ENCODE peak calls at places on chromosomes 2 and 18, in nine cellular contexts. One of them, this sample, is unnamed. For H3K4me1, the result is how much of the 10 kb centered on the place peaks cover.

GRCh38 chr2:231489990-231490389 is 25.7 kb upstream of the NCL start:
- DNase-seq in IMR-90: no peak
- DNase-seq in NT2/D1: no peak
- DNase-seq in A549: no peak
- DNase-seq in gastrocnemius medialis: no peak
- DNase-seq in cardiac muscle cell: no peak
- DNase-seq in CD8-positive, alpha-beta T cell: peak
- DNase-seq in heart left ventricle: no peak
- DNase-seq in spleen: no peak
- DNase-seq in this sample: no peak

GRCh38 chr2:43149482-43150107 is 76.8 kb downstream of the ZFP36L2 start:
- DNase-seq in CD8-positive, alpha-beta T cell: peak
- DNase-seq in gastrocnemius medialis: no peak
- DNase-seq in heart left ventricle: no peak
- DNase-seq in spleen: peak
- DNase-seq in cardiac muscle cell: no peak
- DNase-seq in A549: no peak
- DNase-seq in IMR-90: no peak
- DNase-seq in NT2/D1: no peak
- DNase-seq in this sample: no peak

GRCh38 chr2:14634223-14634884 is 1.8 kb downstream of the LRATD1 start:
- DNase-seq in spleen: peak
- DNase-seq in heart left ventricle: peak
- DNase-seq in A549: peak
- DNase-seq in IMR-90: peak
- DNase-seq in CD8-positive, alpha-beta T cell: no peak
- DNase-seq in NT2/D1: peak
- DNase-seq in gastrocnemius medialis: peak
- DNase-seq in cardiac muscle cell: peak
- DNase-seq in this sample: no peak

GRCh38 chr2:206442854-206443734 is at the start of gene ADAM23:
- DNase-seq in heart left ventricle: peak
- DNase-seq in A549: peak
- DNase-seq in spleen: no peak
- DNase-seq in NT2/D1: peak
- DNase-seq in IMR-90: peak
- DNase-seq in cardiac muscle cell: peak
- DNase-seq in gastrocnemius medialis: no peak
- DNase-seq in CD8-positive, alpha-beta T cell: no peak
- DNase-seq in this sample: peak

GRCh38 chr2:148909114-148909513 is 34.1 kb downstream of the KIF5C start:
- DNase-seq in gastrocnemius medialis: no peak
- DNase-seq in A549: no peak
- DNase-seq in NT2/D1: no peak
- DNase-seq in IMR-90: peak
- DNase-seq in cardiac muscle cell: no peak
- DNase-seq in spleen: no peak
- DNase-seq in CD8-positive, alpha-beta T cell: no peak
- DNase-seq in heart left ventricle: no peak
- DNase-seq in this sample: no peak

GRCh38 chr18:70781860-70782453 is 493.1 kb downstream of the SOCS6 start:
- DNase-seq in NT2/D1: peak
- DNase-seq in A549: peak
- DNase-seq in cardiac muscle cell: peak
- DNase-seq in gastrocnemius medialis: no peak
- DNase-seq in IMR-90: peak
- DNase-seq in CD8-positive, alpha-beta T cell: peak
- DNase-seq in spleen: no peak
- DNase-seq in heart left ventricle: peak
- DNase-seq in this sample: peak

GRCh38 chr2:149661844-149662243 is 74.3 kb upstream of the MMADHC start:
- DNase-seq in A549: no peak
- DNase-seq in CD8-positive, alpha-beta T cell: no peak
- DNase-seq in cardiac muscle cell: peak
- DNase-seq in heart left ventricle: no peak
- DNase-seq in spleen: no peak
- DNase-seq in gastrocnemius medialis: no peak
- DNase-seq in NT2/D1: no peak
- DNase-seq in IMR-90: peak
- DNase-seq in this sample: no peak

GRCh38 chr2:60890393-60890707 is 9.0 kb downstream of the REL start:
- DNase-seq in CD8-positive, alpha-beta T cell: no peak
- DNase-seq in cardiac muscle cell: no peak
- DNase-seq in gastrocnemius medialis: no peak
- DNase-seq in NT2/D1: no peak
- DNase-seq in spleen: no peak
- DNase-seq in heart left ventricle: no peak
- DNase-seq in A549: no peak
- DNase-seq in IMR-90: no peak
- DNase-seq in this sample: no peak

GRCh38 chr2:232349546-232349945 is 29.0 kb upstream of the ALPP start:
- DNase-seq in IMR-90: no peak
- DNase-seq in CD8-positive, alpha-beta T cell: no peak
- DNase-seq in gastrocnemius medialis: no peak
- DNase-seq in spleen: peak
- DNase-seq in cardiac muscle cell: no peak
- DNase-seq in heart left ventricle: no peak
- DNase-seq in NT2/D1: no peak
- DNase-seq in A549: no peak
- DNase-seq in this sample: no peak

GRCh38 chr2:30656079-30656478 is 151.2 kb downstream of the CAPN13 start:
- DNase-seq in heart left ventricle: no peak
- DNase-seq in cardiac muscle cell: no peak
- DNase-seq in NT2/D1: no peak
- DNase-seq in A549: no peak
- DNase-seq in spleen: no peak
- DNase-seq in IMR-90: peak
- DNase-seq in CD8-positive, alpha-beta T cell: no peak
- DNase-seq in gastrocnemius medialis: no peak
- DNase-seq in this sample: no peak

GRCh38 chr18:78925193-78925540 is 54.5 kb upstream of the SALL3 start:
- DNase-seq in A549: no peak
- DNase-seq in cardiac muscle cell: no peak
- DNase-seq in gastrocnemius medialis: no peak
- DNase-seq in spleen: no peak
- DNase-seq in CD8-positive, alpha-beta T cell: no peak
- DNase-seq in heart left ventricle: no peak
- DNase-seq in IMR-90: no peak
- DNase-seq in NT2/D1: no peak
- DNase-seq in this sample: no peak

GRCh38 chr2:224436634-224437033 is 34.7 kb upstream of the FAM124B start:
- DNase-seq in spleen: no peak
- DNase-seq in A549: no peak
- DNase-seq in heart left ventricle: no peak
- DNase-seq in cardiac muscle cell: no peak
- DNase-seq in CD8-positive, alpha-beta T cell: no peak
- DNase-seq in IMR-90: peak
- DNase-seq in NT2/D1: no peak
- DNase-seq in gastrocnemius medialis: no peak
- DNase-seq in this sample: no peak

GRCh38 chr2:57497489-57498096 is 549.0 kb upstream of the VRK2 start:
- DNase-seq in A549: peak
- DNase-seq in NT2/D1: peak
- DNase-seq in gastrocnemius medialis: no peak
- DNase-seq in spleen: no peak
- DNase-seq in IMR-90: peak
- DNase-seq in heart left ventricle: peak
- DNase-seq in cardiac muscle cell: peak
- DNase-seq in CD8-positive, alpha-beta T cell: no peak
- DNase-seq in this sample: no peak

GRCh38 chr18:37922162-37922561 is 356.6 kb upstream of the CELF4 start:
- DNase-seq in A549: no peak
- DNase-seq in NT2/D1: no peak
- DNase-seq in spleen: no peak
- DNase-seq in CD8-positive, alpha-beta T cell: no peak
- DNase-seq in gastrocnemius medialis: no peak
- DNase-seq in cardiac muscle cell: no peak
- DNase-seq in IMR-90: no peak
- DNase-seq in heart left ventricle: no peak
- DNase-seq in this sample: no peak

GRCh38 chr2:197209742-197210408 is 100.7 kb downstream of the ANKRD44 start:
- DNase-seq in CD8-positive, alpha-beta T cell: peak
- DNase-seq in NT2/D1: no peak
- DNase-seq in heart left ventricle: no peak
- DNase-seq in gastrocnemius medialis: no peak
- DNase-seq in cardiac muscle cell: no peak
- DNase-seq in A549: no peak
- DNase-seq in IMR-90: no peak
- DNase-seq in spleen: no peak
- DNase-seq in this sample: no peak

GRCh38 chr18:42159146-42159545 is 204.1 kb downstream of the PIK3C3 start:
- DNase-seq in IMR-90: no peak
- DNase-seq in spleen: no peak
- DNase-seq in CD8-positive, alpha-beta T cell: no peak
- DNase-seq in NT2/D1: no peak
- DNase-seq in heart left ventricle: no peak
- DNase-seq in cardiac muscle cell: no peak
- DNase-seq in A549: no peak
- DNase-seq in gastrocnemius medialis: no peak
- DNase-seq in this sample: no peak

GRCh38 chr18:2537281-2537680 is 34.0 kb downstream of the METTL4 start:
- DNase-seq in CD8-positive, alpha-beta T cell: no peak
- DNase-seq in A549: no peak
- DNase-seq in gastrocnemius medialis: no peak
- DNase-seq in IMR-90: no peak
- DNase-seq in cardiac muscle cell: no peak
- DNase-seq in spleen: no peak
- DNase-seq in heart left ventricle: no peak
- DNase-seq in NT2/D1: no peak
- DNase-seq in this sample: no peak

GRCh38 chr2:188788621-188789020 is 185.6 kb upstream of the COL3A1 start:
- DNase-seq in spleen: no peak
- DNase-seq in NT2/D1: no peak
- DNase-seq in IMR-90: peak
- DNase-seq in gastrocnemius medialis: peak
- DNase-seq in heart left ventricle: peak
- DNase-seq in A549: no peak
- DNase-seq in cardiac muscle cell: no peak
- DNase-seq in CD8-positive, alpha-beta T cell: no peak
- DNase-seq in this sample: no peak

DNA sequence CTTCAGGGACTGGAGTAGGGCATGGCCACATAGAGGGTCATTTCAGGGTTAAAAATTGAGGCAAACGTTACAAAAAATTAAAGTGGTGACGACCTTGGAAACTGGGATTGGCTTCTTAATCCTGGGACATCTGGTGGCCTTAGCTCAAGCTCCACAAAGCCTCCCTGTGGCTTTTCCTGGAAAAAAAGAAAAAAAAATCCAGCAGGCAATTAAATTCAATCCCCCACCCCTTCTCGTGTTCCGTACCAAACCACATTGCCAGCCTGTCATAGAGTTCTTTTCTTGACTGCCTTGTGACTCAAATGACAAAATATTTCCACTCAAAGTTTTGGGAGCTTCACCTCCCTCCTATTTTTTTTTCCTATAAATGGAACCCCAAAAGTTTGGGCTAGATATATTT is 195.6 kb downstream of the HRH4 start:
- DNase-seq in gastrocnemius medialis: no peak
- DNase-seq in cardiac muscle cell: no peak
- DNase-seq in heart left ventricle: no peak
- DNase-seq in IMR-90: no peak
- DNase-seq in A549: no peak
- DNase-seq in CD8-positive, alpha-beta T cell: no peak
- DNase-seq in spleen: no peak
- DNase-seq in NT2/D1: no peak
- DNase-seq in this sample: no peak
- H3K4me1 ChIP-seq in gastrocnemius medialis: under half
- H3K4me1 ChIP-seq in cardiac muscle cell: under half
- H3K4me1 ChIP-seq in heart left ventricle: under half
- H3K4me1 ChIP-seq in IMR-90: under half
- H3K4me1 ChIP-seq in A549: under half
- H3K4me1 ChIP-seq in CD8-positive, alpha-beta T cell: under half
- H3K4me1 ChIP-seq in spleen: under half
- H3K4me1 ChIP-seq in NT2/D1: under half
- H3K4me1 ChIP-seq in this sample: under half

GRCh38 chr18:9139400-9140039 is 2.9 kb downstream of the ANKRD12 start:
- DNase-seq in NT2/D1: no peak
- DNase-seq in A549: no peak
- DNase-seq in spleen: no peak
- DNase-seq in CD8-positive, alpha-beta T cell: no peak
- DNase-seq in heart left ventricle: no peak
- DNase-seq in cardiac muscle cell: no peak
- DNase-seq in gastrocnemius medialis: no peak
- DNase-seq in IMR-90: no peak
- DNase-seq in this sample: no peak
- H3K4me1 ChIP-seq in NT2/D1: under half
- H3K4me1 ChIP-seq in A549: half or more
- H3K4me1 ChIP-seq in spleen: half or more
- H3K4me1 ChIP-seq in CD8-positive, alpha-beta T cell: half or more
- H3K4me1 ChIP-seq in heart left ventricle: half or more
- H3K4me1 ChIP-seq in cardiac muscle cell: under half
- H3K4me1 ChIP-seq in gastrocnemius medialis: half or more
- H3K4me1 ChIP-seq in IMR-90: under half
- H3K4me1 ChIP-seq in this sample: half or more

DNA sequence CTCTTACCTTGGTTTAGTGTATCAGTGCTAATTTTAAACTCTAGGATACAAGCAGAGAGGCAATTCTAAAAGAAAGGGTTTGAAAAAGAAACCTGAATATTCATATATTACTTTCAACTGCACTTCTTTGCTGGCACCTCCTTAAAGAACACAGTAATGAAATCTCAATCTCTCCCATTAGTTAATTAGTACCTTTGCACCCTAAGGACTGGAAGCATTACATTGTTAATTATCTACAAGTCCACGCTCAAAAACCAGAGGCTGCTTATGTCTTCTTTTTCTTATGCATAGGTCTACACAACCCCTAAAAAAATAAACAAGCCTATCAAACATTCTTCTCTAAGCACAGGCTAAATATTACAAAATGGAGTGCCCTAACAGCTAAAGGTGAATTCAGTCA is 20.2 kb downstream of the EPHA4 start:
- DNase-seq in heart left ventricle: no peak
- DNase-seq in A549: no peak
- DNase-seq in cardiac muscle cell: no peak
- DNase-seq in gastrocnemius medialis: no peak
- DNase-seq in IMR-90: no peak
- DNase-seq in NT2/D1: no peak
- DNase-seq in CD8-positive, alpha-beta T cell: no peak
- DNase-seq in spleen: no peak
- DNase-seq in this sample: no peak
- H3K4me1 ChIP-seq in heart left ventricle: under half
- H3K4me1 ChIP-seq in A549: under half
- H3K4me1 ChIP-seq in cardiac muscle cell: under half
- H3K4me1 ChIP-seq in gastrocnemius medialis: under half
- H3K4me1 ChIP-seq in IMR-90: under half
- H3K4me1 ChIP-seq in NT2/D1: under half
- H3K4me1 ChIP-seq in CD8-positive, alpha-beta T cell: under half
- H3K4me1 ChIP-seq in spleen: under half
- H3K4me1 ChIP-seq in this sample: under half

GRCh38 chr2:101096619-101097142 is 54.5 kb downstream of the TBC1D8 start:
- DNase-seq in CD8-positive, alpha-beta T cell: no peak
- DNase-seq in A549: no peak
- DNase-seq in gastrocnemius medialis: no peak
- DNase-seq in heart left ventricle: no peak
- DNase-seq in NT2/D1: no peak
- DNase-seq in spleen: no peak
- DNase-seq in IMR-90: no peak
- DNase-seq in cardiac muscle cell: no peak
- DNase-seq in this sample: no peak
- H3K4me1 ChIP-seq in CD8-positive, alpha-beta T cell: under half
- H3K4me1 ChIP-seq in A549: under half
- H3K4me1 ChIP-seq in gastrocnemius medialis: under half
- H3K4me1 ChIP-seq in heart left ventricle: under half
- H3K4me1 ChIP-seq in NT2/D1: under half
- H3K4me1 ChIP-seq in spleen: under half
- H3K4me1 ChIP-seq in IMR-90: under half
- H3K4me1 ChIP-seq in cardiac muscle cell: under half
- H3K4me1 ChIP-seq in this sample: under half